ENCODE peak calls at places on chromosome 17, in eight cellular contexts. One of them, this sample, is unnamed.

GRCh38 chr17:44444735-44445105 is 55.3 kb upstream of the ITGA2B start:
- DNase-seq in right lobe of liver: no peak
- DNase-seq in lower lobe of right lung: no peak
- DNase-seq in left ventricle myocardium inferior: no peak
- DNase-seq in CD8-positive, alpha-beta T cell: no peak
- DNase-seq in uterus: no peak
- DNase-seq in foreskin fibroblast: peak
- DNase-seq in GM12865: no peak
- DNase-seq in this sample: peak

GRCh38 chr17:58279736-58280479 is 827 bp downstream of the MPO start:
- DNase-seq in right lobe of liver: no peak
- DNase-seq in lower lobe of right lung: peak
- DNase-seq in uterus: no peak
- DNase-seq in GM12865: no peak
- DNase-seq in foreskin fibroblast: no peak
- DNase-seq in CD8-positive, alpha-beta T cell: no peak
- DNase-seq in left ventricle myocardium inferior: no peak
- DNase-seq in this sample: no peak

GRCh38 chr17:30323895-30324319 is 9.9 kb downstream of the TMIGD1 start:
- DNase-seq in foreskin fibroblast: peak
- DNase-seq in CD8-positive, alpha-beta T cell: peak
- DNase-seq in GM12865: peak
- DNase-seq in uterus: no peak
- DNase-seq in lower lobe of right lung: no peak
- DNase-seq in left ventricle myocardium inferior: no peak
- DNase-seq in right lobe of liver: no peak
- DNase-seq in this sample: peak

GRCh38 chr17:1755252-1755992 is 6.4 kb upstream of the SERPINF1 start:
- DNase-seq in CD8-positive, alpha-beta T cell: no peak
- DNase-seq in uterus: no peak
- DNase-seq in lower lobe of right lung: no peak
- DNase-seq in right lobe of liver: peak
- DNase-seq in GM12865: no peak
- DNase-seq in left ventricle myocardium inferior: no peak
- DNase-seq in foreskin fibroblast: no peak
- DNase-seq in this sample: no peak

GRCh38 chr17:13601776-13602551 is at the start of gene HS3ST3A1:
- DNase-seq in CD8-positive, alpha-beta T cell: no peak
- DNase-seq in right lobe of liver: peak
- DNase-seq in foreskin fibroblast: peak
- DNase-seq in left ventricle myocardium inferior: peak
- DNase-seq in GM12865: no peak
- DNase-seq in uterus: peak
- DNase-seq in lower lobe of right lung: peak
- DNase-seq in this sample: peak

GRCh38 chr17:43875476-43876147 is 28.6 kb downstream of the CD300LG start:
- DNase-seq in GM12865: peak
- DNase-seq in CD8-positive, alpha-beta T cell: no peak
- DNase-seq in left ventricle myocardium inferior: no peak
- DNase-seq in foreskin fibroblast: peak
- DNase-seq in uterus: no peak
- DNase-seq in lower lobe of right lung: no peak
- DNase-seq in right lobe of liver: no peak
- DNase-seq in this sample: no peak

GRCh38 chr17:50364715-50365114 is 8.3 kb downstream of the MRPL27 start:
- DNase-seq in GM12865: no peak
- DNase-seq in CD8-positive, alpha-beta T cell: no peak
- DNase-seq in lower lobe of right lung: no peak
- DNase-seq in left ventricle myocardium inferior: no peak
- DNase-seq in foreskin fibroblast: peak
- DNase-seq in uterus: no peak
- DNase-seq in right lobe of liver: peak
- DNase-seq in this sample: peak

GRCh38 chr17:8924595-8924994 is 40.9 kb downstream of the PIK3R5 start:
- DNase-seq in uterus: no peak
- DNase-seq in right lobe of liver: no peak
- DNase-seq in left ventricle myocardium inferior: no peak
- DNase-seq in GM12865: peak
- DNase-seq in lower lobe of right lung: no peak
- DNase-seq in foreskin fibroblast: no peak
- DNase-seq in CD8-positive, alpha-beta T cell: no peak
- DNase-seq in this sample: no peak

GRCh38 chr17:46154151-46154816 is 38.9 kb downstream of the KANSL1 start:
- DNase-seq in CD8-positive, alpha-beta T cell: peak
- DNase-seq in uterus: no peak
- DNase-seq in foreskin fibroblast: peak
- DNase-seq in lower lobe of right lung: no peak
- DNase-seq in GM12865: no peak
- DNase-seq in right lobe of liver: peak
- DNase-seq in left ventricle myocardium inferior: no peak
- DNase-seq in this sample: peak

GRCh38 chr17:6427284-6427781 is 7.6 kb downstream of the AIPL1 start:
- DNase-seq in foreskin fibroblast: peak
- DNase-seq in GM12865: peak
- DNase-seq in left ventricle myocardium inferior: no peak
- DNase-seq in right lobe of liver: no peak
- DNase-seq in uterus: no peak
- DNase-seq in lower lobe of right lung: no peak
- DNase-seq in CD8-positive, alpha-beta T cell: no peak
- DNase-seq in this sample: no peak

GRCh38 chr17:79622776-79623175 is 11.9 kb upstream of the RBFOX3 start:
- DNase-seq in left ventricle myocardium inferior: no peak
- DNase-seq in uterus: peak
- DNase-seq in GM12865: no peak
- DNase-seq in lower lobe of right lung: peak
- DNase-seq in CD8-positive, alpha-beta T cell: no peak
- DNase-seq in foreskin fibroblast: no peak
- DNase-seq in right lobe of liver: peak
- DNase-seq in this sample: no peak

GRCh38 chr17:47934856-47935255 is 6.5 kb upstream of the PNPO start:
- DNase-seq in foreskin fibroblast: no peak
- DNase-seq in GM12865: no peak
- DNase-seq in uterus: no peak
- DNase-seq in lower lobe of right lung: no peak
- DNase-seq in right lobe of liver: no peak
- DNase-seq in CD8-positive, alpha-beta T cell: no peak
- DNase-seq in left ventricle myocardium inferior: no peak
- DNase-seq in this sample: no peak

GRCh38 chr17:31074772-31075538 is 19.8 kb upstream of the NF1 start:
- DNase-seq in uterus: no peak
- DNase-seq in foreskin fibroblast: peak
- DNase-seq in right lobe of liver: no peak
- DNase-seq in lower lobe of right lung: no peak
- DNase-seq in GM12865: no peak
- DNase-seq in left ventricle myocardium inferior: no peak
- DNase-seq in CD8-positive, alpha-beta T cell: no peak
- DNase-seq in this sample: no peak

GRCh38 chr17:7322520-7323194 is 6.5 kb downstream of the NEURL4 start:
- DNase-seq in right lobe of liver: no peak
- DNase-seq in CD8-positive, alpha-beta T cell: no peak
- DNase-seq in uterus: no peak
- DNase-seq in GM12865: no peak
- DNase-seq in left ventricle myocardium inferior: no peak
- DNase-seq in lower lobe of right lung: no peak
- DNase-seq in foreskin fibroblast: no peak
- DNase-seq in this sample: no peak

GRCh38 chr17:81398855-81399451 is 3.7 kb downstream of the BAHCC1 start:
- DNase-seq in CD8-positive, alpha-beta T cell: no peak
- DNase-seq in uterus: no peak
- DNase-seq in right lobe of liver: no peak
- DNase-seq in foreskin fibroblast: peak
- DNase-seq in lower lobe of right lung: no peak
- DNase-seq in left ventricle myocardium inferior: no peak
- DNase-seq in GM12865: no peak
- DNase-seq in this sample: no peak

GRCh38 chr17:15782809-15783208 is 50.7 kb downstream of the TBC1D26 start:
- DNase-seq in lower lobe of right lung: peak
- DNase-seq in uterus: peak
- DNase-seq in right lobe of liver: peak
- DNase-seq in GM12865: no peak
- DNase-seq in CD8-positive, alpha-beta T cell: no peak
- DNase-seq in foreskin fibroblast: peak
- DNase-seq in left ventricle myocardium inferior: peak
- DNase-seq in this sample: peak

GRCh38 chr17:54899721-54900456 is 763 bp upstream of the TOM1L1 start:
- DNase-seq in uterus: no peak
- DNase-seq in right lobe of liver: no peak
- DNase-seq in left ventricle myocardium inferior: no peak
- DNase-seq in foreskin fibroblast: peak
- DNase-seq in lower lobe of right lung: no peak
- DNase-seq in GM12865: no peak
- DNase-seq in CD8-positive, alpha-beta T cell: no peak
- DNase-seq in this sample: no peak

GRCh38 chr17:37092041-37092440 is 143.3 kb downstream of the AATF start:
- DNase-seq in GM12865: no peak
- DNase-seq in CD8-positive, alpha-beta T cell: no peak
- DNase-seq in right lobe of liver: no peak
- DNase-seq in foreskin fibroblast: no peak
- DNase-seq in uterus: no peak
- DNase-seq in left ventricle myocardium inferior: no peak
- DNase-seq in lower lobe of right lung: no peak
- DNase-seq in this sample: no peak

GRCh38 chr17:4562000-4562969 is 1.9 kb upstream of the GGT6 start:
- DNase-seq in lower lobe of right lung: no peak
- DNase-seq in right lobe of liver: no peak
- DNase-seq in GM12865: no peak
- DNase-seq in CD8-positive, alpha-beta T cell: no peak
- DNase-seq in uterus: no peak
- DNase-seq in foreskin fibroblast: no peak
- DNase-seq in left ventricle myocardium inferior: no peak
- DNase-seq in this sample: no peak

GRCh38 chr17:4559139-4559791 is 1.1 kb downstream of the GGT6 start:
- DNase-seq in GM12865: no peak
- DNase-seq in right lobe of liver: no peak
- DNase-seq in CD8-positive, alpha-beta T cell: no peak
- DNase-seq in left ventricle myocardium inferior: no peak
- DNase-seq in lower lobe of right lung: peak
- DNase-seq in uterus: no peak
- DNase-seq in foreskin fibroblast: no peak
- DNase-seq in this sample: no peak

GRCh38 chr17:4558311-4558972 is 1.9 kb downstream of the GGT6 start:
- DNase-seq in left ventricle myocardium inferior: no peak
- DNase-seq in lower lobe of right lung: peak
- DNase-seq in GM12865: no peak
- DNase-seq in CD8-positive, alpha-beta T cell: no peak
- DNase-seq in right lobe of liver: peak
- DNase-seq in uterus: no peak
- DNase-seq in foreskin fibroblast: no peak
- DNase-seq in this sample: no peak

GRCh38 chr17:4559851-4560820 is at the start of gene GGT6:
- DNase-seq in foreskin fibroblast: no peak
- DNase-seq in uterus: no peak
- DNase-seq in right lobe of liver: peak
- DNase-seq in lower lobe of right lung: peak
- DNase-seq in left ventricle myocardium inferior: no peak
- DNase-seq in CD8-positive, alpha-beta T cell: no peak
- DNase-seq in GM12865: no peak
- DNase-seq in this sample: no peak

GRCh38 chr17:4560837-4561241 is 462 bp upstream of the GGT6 start:
- DNase-seq in left ventricle myocardium inferior: no peak
- DNase-seq in lower lobe of right lung: peak
- DNase-seq in CD8-positive, alpha-beta T cell: no peak
- DNase-seq in GM12865: no peak
- DNase-seq in right lobe of liver: no peak
- DNase-seq in uterus: no peak
- DNase-seq in foreskin fibroblast: peak
- DNase-seq in this sample: peak
- TF ChIP-seq CTCF in left ventricle myocardium inferior: no peak
- TF ChIP-seq CTCF in lower lobe of right lung: no peak
- TF ChIP-seq CTCF in CD8-positive, alpha-beta T cell: no peak
- TF ChIP-seq CTCF in GM12865: no peak
- TF ChIP-seq CTCF in right lobe of liver: no peak
- TF ChIP-seq CTCF in uterus: no peak
- TF ChIP-seq CTCF in foreskin fibroblast: no peak
- TF ChIP-seq CTCF in this sample: peak

DNA sequence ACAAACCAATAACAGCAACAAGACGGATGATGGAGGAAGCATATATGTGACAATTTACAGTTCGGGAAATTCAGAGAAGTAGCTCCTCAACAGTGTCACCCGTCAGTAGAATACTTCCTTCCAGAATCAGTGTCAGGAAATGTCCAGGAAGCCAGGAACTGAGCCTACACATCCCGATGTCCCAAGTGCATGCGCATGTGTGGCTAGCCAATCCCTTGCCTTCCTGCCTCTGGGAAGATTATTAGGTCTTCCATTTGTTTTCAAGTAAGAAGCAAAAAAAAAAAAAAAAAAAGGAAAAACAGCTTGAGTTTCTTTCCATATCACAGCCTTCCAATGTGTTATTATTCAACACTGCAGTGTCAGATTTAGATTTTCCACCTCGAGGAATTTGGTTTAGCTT is 1.3 kb upstream of the PITPNC1 start:
- DNase-seq in right lobe of liver: no peak
- DNase-seq in foreskin fibroblast: peak
- DNase-seq in lower lobe of right lung: no peak
- DNase-seq in CD8-positive, alpha-beta T cell: no peak
- DNase-seq in GM12865: no peak
- DNase-seq in left ventricle myocardium inferior: no peak
- DNase-seq in uterus: no peak
- DNase-seq in this sample: no peak
- H3K4me3 ChIP-seq in right lobe of liver: no peak
- H3K4me3 ChIP-seq in foreskin fibroblast: peak
- H3K4me3 ChIP-seq in lower lobe of right lung: no peak
- H3K4me3 ChIP-seq in CD8-positive, alpha-beta T cell: no peak
- H3K4me3 ChIP-seq in GM12865: no peak
- H3K4me3 ChIP-seq in left ventricle myocardium inferior: peak
- H3K4me3 ChIP-seq in uterus: no peak
- H3K4me3 ChIP-seq in this sample: no peak

GRCh38 chr17:35079547-35079946 is 16.0 kb upstream of the RFFL start:
- DNase-seq in uterus: no peak
- DNase-seq in left ventricle myocardium inferior: no peak
- DNase-seq in right lobe of liver: no peak
- DNase-seq in lower lobe of right lung: no peak
- DNase-seq in GM12865: no peak
- DNase-seq in foreskin fibroblast: peak
- DNase-seq in CD8-positive, alpha-beta T cell: no peak
- DNase-seq in this sample: peak
- TF ChIP-seq CTCF in uterus: no peak
- TF ChIP-seq CTCF in left ventricle myocardium inferior: no peak
- TF ChIP-seq CTCF in right lobe of liver: no peak
- TF ChIP-seq CTCF in lower lobe of right lung: no peak
- TF ChIP-seq CTCF in GM12865: no peak
- TF ChIP-seq CTCF in foreskin fibroblast: no peak
- TF ChIP-seq CTCF in CD8-positive, alpha-beta T cell: no peak
- TF ChIP-seq CTCF in this sample: no peak

DNA sequence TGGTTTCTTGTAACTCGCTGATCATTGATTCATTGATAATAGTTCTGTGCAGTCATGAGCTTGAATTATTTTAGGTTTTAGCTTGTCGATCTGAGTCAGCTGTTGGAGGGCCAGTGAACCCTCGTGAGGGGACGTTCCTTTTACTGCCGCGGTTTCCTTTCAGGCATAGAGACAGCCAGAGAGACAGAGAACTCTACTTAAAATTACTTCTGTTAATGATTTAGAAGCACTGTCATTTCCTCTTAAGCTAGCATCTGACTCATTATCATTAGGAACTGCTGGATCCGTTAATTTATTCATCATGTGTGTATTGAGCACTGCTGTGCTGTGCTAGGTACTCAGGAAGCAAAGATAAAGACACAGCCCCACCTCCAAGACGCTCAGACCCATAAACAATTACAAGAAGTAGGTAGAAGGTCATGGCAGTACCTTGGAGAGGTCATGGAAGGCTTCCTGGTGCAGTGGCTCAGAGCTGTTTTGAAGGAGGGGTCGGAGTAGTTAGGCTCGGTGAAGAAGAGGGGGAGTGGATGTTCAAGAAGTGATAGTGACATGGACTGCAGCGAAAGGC is 3.2 kb downstream of the PGS1 start:
- DNase-seq in right lobe of liver: no peak
- DNase-seq in CD8-positive, alpha-beta T cell: peak
- DNase-seq in left ventricle myocardium inferior: no peak
- DNase-seq in foreskin fibroblast: no peak
- DNase-seq in uterus: no peak
- DNase-seq in lower lobe of right lung: no peak
- DNase-seq in GM12865: peak
- DNase-seq in this sample: no peak
- H3K4me3 ChIP-seq in right lobe of liver: no peak
- H3K4me3 ChIP-seq in CD8-positive, alpha-beta T cell: peak
- H3K4me3 ChIP-seq in left ventricle myocardium inferior: peak
- H3K4me3 ChIP-seq in foreskin fibroblast: peak
- H3K4me3 ChIP-seq in uterus: no peak
- H3K4me3 ChIP-seq in lower lobe of right lung: peak
- H3K4me3 ChIP-seq in GM12865: peak
- H3K4me3 ChIP-seq in this sample: no peak